ENCODE peak calls at places on chromosomes 12 and 14, in nine cellular contexts. E is aorta; O is ovary; F is CD8-positive, alpha-beta memory T cell; C is psoas muscle; M is body of pancreas; H is pancreas; G is CD4-positive, CD25-positive, alpha-beta regulatory T cell; N is left ventricle myocardium inferior. U is an unnamed sample.

GRCh38 chr14:54792288-54792687 is 110.3 kb downstream of the GCH1 start:
- DNase-seq in F (no peak), O (no peak), N (no peak), E (no peak), M (no peak), H (no peak), G (no peak), C (no peak), U (no peak)

GRCh38 chr14:95197498-95198010 is 40.2 kb upstream of the DICER1 start:
- DNase-seq in C (no peak), O (no peak), M (no peak), N (no peak), E (no peak), H (no peak), F (no peak), G (no peak), U (peak; percentile 75)

GRCh38 chr12:52032431-52032796 is 18.8 kb upstream of the NR4A1 start:
- DNase-seq in N (peak; percentile 63), M (peak; percentile 75), E (peak; percentile 73), O (peak; percentile 83), F (no peak), C (no peak), H (peak; percentile 64), G (no peak), U (peak; percentile 30)

GRCh38 chr12:53483979-53484377 is 15.3 kb downstream of the MAP3K12 start:
- DNase-seq in F (no peak), N (no peak), O (no peak), M (no peak), C (no peak), E (no peak), G (no peak), H (no peak), U (no peak)

GRCh38 chr12:27277846-27278260 is 33.8 kb downstream of the STK38L start:
- DNase-seq in G (peak; percentile 4), M (no peak), H (no peak), F (no peak), C (no peak), E (no peak), O (no peak), N (no peak), U (peak; percentile 83)

GRCh38 chr12:58818546-58818945 is 101.8 kb downstream of the LRIG3 start:
- DNase-seq in N (no peak), C (no peak), G (no peak), M (no peak), F (no peak), E (no peak), H (no peak), O (no peak), U (peak; percentile 78)

GRCh38 chr12:116423053-116423452 is 136.1 kb upstream of the MAP1LC3B2 start:
- DNase-seq in N (no peak), F (no peak), M (no peak), H (no peak), C (no peak), O (no peak), G (no peak), E (no peak), U (peak; percentile 48)

GRCh38 chr14:24243336-24243836 is 963 bp upstream of the TINF2 start:
- DNase-seq in N (no peak), E (no peak), C (peak; percentile 64), M (no peak), F (no peak), G (no peak), O (no peak), H (peak; percentile 39), U (peak; percentile 21)

GRCh38 chr12:87687362-87687761 is 341.8 kb downstream of the C12orf50 start:
- DNase-seq in G (no peak), H (no peak), F (no peak), E (peak; percentile 52), M (no peak), C (no peak), O (peak; percentile 39), N (no peak), U (no peak)

GRCh38 chr14:91244501-91244901 is at the start of gene GPR68:
- DNase-seq in M (no peak), F (peak; percentile 29), E (peak; percentile 74), G (peak; percentile 70), O (peak; percentile 50), N (peak; percentile 58), H (no peak), C (no peak), U (no peak)

GRCh38 chr12:57632898-57633825 is at the start of gene B4GALNT1:
- DNase-seq in E (no peak), G (peak; percentile 66), C (peak; percentile 76), N (peak; percentile 64), O (peak; percentile 75), H (no peak), F (peak; percentile 44), M (peak; percentile 56), U (peak; percentile 79)

GRCh38 chr12:67038486-67038885 is 230.7 kb upstream of the CAND1 start:
- DNase-seq in G (no peak), O (no peak), M (no peak), N (no peak), H (no peak), C (no peak), F (no peak), E (no peak), U (no peak)

GRCh38 chr12:50555471-50555885 is 50.7 kb downstream of the DIP2B start:
- DNase-seq in M (no peak), G (no peak), H (no peak), E (no peak), O (no peak), C (no peak), F (no peak), N (no peak), U (no peak)

DNA sequence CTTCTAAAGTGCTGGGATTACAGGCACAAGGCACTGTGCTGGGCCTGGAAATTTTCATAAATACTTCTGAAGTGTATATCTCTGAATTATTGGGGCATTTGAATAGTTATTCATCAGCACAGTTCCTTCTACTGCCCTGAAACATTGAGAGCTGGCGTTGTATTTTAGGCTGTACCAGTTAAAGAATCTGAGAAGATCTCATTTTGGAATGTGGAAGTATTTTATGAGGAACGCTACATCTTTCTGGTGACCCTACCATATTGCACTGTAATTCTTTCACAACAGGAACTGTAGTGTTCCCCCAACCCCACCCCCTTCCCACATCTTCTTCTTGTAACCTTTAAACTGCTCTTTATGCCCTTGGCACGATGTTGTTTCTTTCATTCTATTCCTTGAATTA is 349.0 kb upstream of the RGS6 start:
- DNase-seq in O (no peak), H (no peak), M (no peak), E (no peak), G (no peak), F (no peak), C (no peak), N (no peak), U (no peak)
- H3K27ac ChIP-seq in O (no peak overlapping the region), H (no peak overlapping the region), M (no peak overlapping the region), E (no peak overlapping the region), G (no peak overlapping the region), F (no peak overlapping the region), C (no peak overlapping the region), N (no peak overlapping the region), U (no peak overlapping the region)

DNA sequence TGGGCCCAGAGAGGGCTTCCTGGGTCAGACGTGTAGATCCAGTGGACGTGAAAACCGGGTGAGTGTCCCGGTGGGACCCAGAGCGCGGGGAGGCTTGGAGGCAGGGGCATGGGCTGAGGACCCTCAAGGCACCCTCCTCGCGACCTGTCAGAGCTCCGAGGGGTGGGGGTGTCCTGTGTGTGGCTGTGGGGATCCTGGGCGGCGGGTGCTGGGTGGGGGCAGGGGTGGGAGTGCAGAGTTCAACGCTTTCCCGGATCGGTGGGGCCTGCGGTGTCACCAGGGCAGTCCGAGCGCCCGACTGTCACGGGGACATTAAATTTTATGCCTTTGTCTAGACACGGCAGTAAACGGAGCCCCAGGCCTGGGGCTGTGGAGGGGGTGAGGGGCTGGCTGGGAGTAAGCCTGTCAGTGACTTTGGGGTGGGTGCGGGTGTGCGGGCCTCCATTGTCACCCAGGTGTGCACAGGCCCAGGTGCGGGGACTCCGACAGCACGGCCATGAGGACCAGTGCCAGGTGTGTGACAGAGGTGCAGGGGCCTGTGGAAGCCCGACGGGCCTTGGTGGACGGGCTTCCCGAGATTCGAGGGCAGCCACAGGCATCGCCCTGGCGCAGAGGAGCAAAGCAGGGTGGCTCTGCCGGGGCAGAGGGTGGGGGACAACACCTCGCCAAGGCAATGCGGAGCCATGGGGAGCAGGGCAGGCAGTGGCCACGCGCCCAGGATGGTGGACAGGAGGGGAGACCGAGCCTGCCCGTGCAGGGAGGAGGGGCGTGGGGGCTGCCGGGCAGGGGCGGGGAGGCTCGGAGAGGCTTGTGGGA is 1.2 kb downstream of the TMEM121 start:
- DNase-seq in N (no peak), E (no peak), O (no peak), C (no peak), G (no peak), F (no peak), M (no peak), H (no peak), U (no peak)
- H3K27ac ChIP-seq in N (peak overlapping the region; percentile 62), E (no peak overlapping the region), O (peak overlapping the region; percentile 53), C (no peak overlapping the region), G (no peak overlapping the region), F (no peak overlapping the region), M (peak overlapping the region; percentile 67), H (peak overlapping the region; percentile 37), U (no peak overlapping the region)

DNA sequence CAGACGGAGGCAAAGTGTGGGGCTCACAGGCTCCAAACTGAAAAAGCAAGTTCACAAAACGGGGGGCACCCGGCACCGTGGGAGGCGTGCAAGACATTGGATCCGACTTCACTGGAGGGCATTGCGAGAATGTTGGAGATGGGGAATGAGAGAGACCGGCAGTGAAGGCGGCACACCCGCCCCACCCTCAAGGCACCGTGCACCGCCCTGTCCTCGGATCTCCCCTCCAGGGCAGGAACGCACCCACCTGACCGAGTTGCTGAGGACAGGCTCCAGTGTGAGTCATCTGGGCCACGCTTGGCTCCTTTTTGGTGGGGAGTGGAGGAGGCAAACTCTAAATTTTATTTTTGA is 207.7 kb downstream of the KIF26A start:
- DNase-seq in C (no peak), G (no peak), M (no peak), H (no peak), F (no peak), E (no peak), N (no peak), O (peak; percentile 17), U (peak; percentile 39)
- H3K27ac ChIP-seq in C (no peak overlapping the region), G (no peak overlapping the region), M (no peak overlapping the region), H (no peak overlapping the region), F (no peak overlapping the region), E (no peak overlapping the region), N (no peak overlapping the region), O (no peak overlapping the region), U (no peak overlapping the region)

DNA sequence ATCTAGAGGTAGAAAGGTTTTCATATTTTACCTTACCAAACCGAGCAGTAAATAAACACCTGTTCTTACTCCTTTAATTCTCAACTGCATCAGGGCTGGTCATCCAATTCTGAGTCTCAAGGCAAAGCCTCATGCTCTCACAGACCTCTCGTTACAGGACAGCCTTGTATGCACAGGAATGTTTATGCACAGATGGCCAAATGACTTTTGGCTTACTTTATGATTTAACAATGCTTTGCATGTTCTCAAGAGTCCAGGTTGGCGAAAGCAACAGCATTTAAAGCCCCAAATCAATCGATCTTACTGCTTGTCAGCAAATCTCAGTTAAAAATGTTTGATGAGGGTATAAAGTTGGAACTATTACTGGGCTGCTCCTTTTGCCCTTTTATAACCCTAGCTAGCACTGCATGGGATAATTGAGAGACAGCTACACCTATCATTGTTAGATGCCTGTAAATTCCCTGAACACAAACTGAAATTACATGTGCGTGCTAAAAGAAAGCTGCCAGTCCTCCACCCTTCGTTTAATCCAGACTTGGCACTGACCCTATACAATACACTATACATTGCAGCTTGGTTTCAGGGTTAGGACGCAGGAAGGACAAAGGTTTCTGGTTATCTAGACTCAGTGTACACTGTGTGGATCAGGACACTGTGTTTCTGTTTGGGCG is 63.6 kb downstream of the TMCC3 start:
- DNase-seq in F (no peak), G (no peak), M (no peak), H (no peak), C (no peak), E (no peak), N (no peak), O (no peak), U (peak; percentile 64)
- H3K27ac ChIP-seq in F (no peak overlapping the region), G (no peak overlapping the region), M (no peak overlapping the region), H (no peak overlapping the region), C (peak overlapping the region; percentile 10), E (no peak overlapping the region), N (peak overlapping the region; percentile 78), O (no peak overlapping the region), U (no peak overlapping the region)